ENCODE peak calls at places on chromosomes 4 and X, in eight cellular contexts. O is body of pancreas; D is AG04450; B is hepatocyte; A is colonic mucosa; M is brain microvascular endothelial cell; C is mammary epithelial cell; S is CD8-positive, alpha-beta T cell. I is an unnamed sample.

GRCh38 chr4:2251073-2251794 is 9.3 kb upstream of the HAUS3 start:
- DNase-seq in O (no peak), D (no peak), B (no peak), A (peak), M (no peak), C (no peak), S (peak), I (peak)

GRCh38 chr4:52199574-52200338 is 148.7 kb downstream of the SPATA18 start:
- DNase-seq in O (no peak), D (no peak), B (no peak), A (no peak), M (peak), C (peak), S (no peak), I (no peak)

GRCh38 chr4:13541176-13541604 is 3.1 kb downstream of the NKX3-2 start:
- DNase-seq in O (no peak), D (no peak), B (no peak), A (no peak), M (no peak), C (no peak), S (no peak), I (no peak)

GRCh38 chrX:1398431-1399340 is 6.8 kb upstream of the SLC25A6 start:
- DNase-seq in O (no peak), D (no peak), B (no peak), A (no peak), M (no peak), C (no peak), S (no peak), I (peak)

GRCh38 chr4:138241281-138242075 is 671 bp downstream of the SLC7A11 start:
- DNase-seq in O (peak), D (no peak), B (peak), A (peak), M (peak), C (no peak), S (no peak), I (no peak)

GRCh38 chr4:1994935-1995334 is 13.8 kb downstream of the NELFA start:
- DNase-seq in O (no peak), D (no peak), B (no peak), A (no peak), M (no peak), C (no peak), S (no peak), I (no peak)

GRCh38 chr4:110120506-110120905 is 77.9 kb downstream of the ELOVL6 start:
- DNase-seq in O (no peak), D (no peak), B (no peak), A (no peak), M (no peak), C (no peak), S (no peak), I (no peak)

GRCh38 chrX:68939868-68940267 is 111.0 kb downstream of the EFNB1 start:
- DNase-seq in O (no peak), D (no peak), B (no peak), A (peak), M (no peak), C (no peak), S (no peak), I (no peak)

GRCh38 chr4:85905761-85906160 is 430.8 kb downstream of the ARHGAP24 start:
- DNase-seq in O (peak), D (no peak), B (no peak), A (no peak), M (no peak), C (no peak), S (no peak), I (no peak)

GRCh38 chr4:26199566-26199965 is 121.2 kb upstream of the RBPJ start:
- DNase-seq in O (no peak), D (no peak), B (no peak), A (no peak), M (no peak), C (no peak), S (no peak), I (no peak)

GRCh38 chr4:4585012-4585670 is 43.3 kb upstream of the STX18 start:
- DNase-seq in O (no peak), D (peak), B (no peak), A (no peak), M (peak), C (peak), S (no peak), I (no peak)

GRCh38 chr4:1207603-1208265 is 35.4 kb upstream of the SPON2 start:
- DNase-seq in O (peak), D (peak), B (no peak), A (peak), M (no peak), C (no peak), S (no peak), I (peak)

GRCh38 chr4:150235795-150236385 is 157.6 kb downstream of the DCLK2 start:
- DNase-seq in O (no peak), D (no peak), B (no peak), A (no peak), M (no peak), C (no peak), S (no peak), I (no peak)

GRCh38 chrX:41921492-41922124 is 1.7 kb downstream of the CASK start:
- DNase-seq in O (no peak), D (no peak), B (no peak), A (no peak), M (no peak), C (peak), S (no peak), I (no peak)

GRCh38 chrX:102863735-102864134 is 73.3 kb upstream of the RAB40AL start:
- DNase-seq in O (peak), D (peak), B (peak), A (peak), M (peak), C (peak), S (peak), I (peak)

GRCh38 chr4:144399927-144400326 is 246.0 kb upstream of the HHIP start:
- DNase-seq in O (no peak), D (peak), B (peak), A (no peak), M (peak), C (peak), S (no peak), I (no peak)

GRCh38 chrX:69361286-69361926 is 142.7 kb upstream of the NALF2 start:
- DNase-seq in O (no peak), D (no peak), B (peak), A (no peak), M (no peak), C (peak), S (peak), I (no peak)

GRCh38 chr4:153766758-153767157 is 6.9 kb upstream of the RNF175 start:
- DNase-seq in O (no peak), D (no peak), B (no peak), A (no peak), M (no peak), C (no peak), S (no peak), I (no peak)

GRCh38 chr4:153764611-153765368 is 5.0 kb upstream of the RNF175 start:
- DNase-seq in O (no peak), D (no peak), B (no peak), A (no peak), M (no peak), C (no peak), S (no peak), I (no peak)

GRCh38 chr4:153763404-153763803 is 3.6 kb upstream of the RNF175 start:
- DNase-seq in O (no peak), D (no peak), B (no peak), A (no peak), M (no peak), C (no peak), S (no peak), I (no peak)

GRCh38 chr4:153771058-153771457 is 11.2 kb upstream of the RNF175 start:
- DNase-seq in O (no peak), D (no peak), B (no peak), A (no peak), M (no peak), C (no peak), S (no peak), I (no peak)

DNA sequence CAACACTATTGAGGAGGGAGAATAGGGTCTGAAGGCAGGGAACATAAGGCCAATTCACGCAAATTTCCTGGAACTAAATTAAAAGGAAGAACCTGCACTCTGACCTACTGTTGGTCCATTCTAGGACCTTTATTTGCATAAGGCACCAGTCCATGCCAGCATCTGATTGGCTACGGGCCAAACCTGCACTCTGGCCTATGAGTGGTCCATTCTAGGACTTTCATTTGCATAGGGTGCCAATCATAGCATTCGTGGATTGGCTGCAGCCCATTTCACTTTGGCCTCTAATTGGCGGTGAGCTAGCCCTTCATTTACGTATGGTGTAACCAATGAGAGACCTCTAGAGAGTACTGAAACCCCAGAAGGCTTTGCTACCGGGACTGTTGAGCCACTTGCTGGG is 6.0 kb upstream of the RNF175 start:
- DNase-seq in O (no peak), D (no peak), B (no peak), A (no peak), M (no peak), C (no peak), S (no peak), I (no peak)
- TF ChIP-seq CTCF in O (no peak), D (no peak), B (no peak), A (no peak), M (no peak), C (no peak), S (no peak), I (no peak)

DNA sequence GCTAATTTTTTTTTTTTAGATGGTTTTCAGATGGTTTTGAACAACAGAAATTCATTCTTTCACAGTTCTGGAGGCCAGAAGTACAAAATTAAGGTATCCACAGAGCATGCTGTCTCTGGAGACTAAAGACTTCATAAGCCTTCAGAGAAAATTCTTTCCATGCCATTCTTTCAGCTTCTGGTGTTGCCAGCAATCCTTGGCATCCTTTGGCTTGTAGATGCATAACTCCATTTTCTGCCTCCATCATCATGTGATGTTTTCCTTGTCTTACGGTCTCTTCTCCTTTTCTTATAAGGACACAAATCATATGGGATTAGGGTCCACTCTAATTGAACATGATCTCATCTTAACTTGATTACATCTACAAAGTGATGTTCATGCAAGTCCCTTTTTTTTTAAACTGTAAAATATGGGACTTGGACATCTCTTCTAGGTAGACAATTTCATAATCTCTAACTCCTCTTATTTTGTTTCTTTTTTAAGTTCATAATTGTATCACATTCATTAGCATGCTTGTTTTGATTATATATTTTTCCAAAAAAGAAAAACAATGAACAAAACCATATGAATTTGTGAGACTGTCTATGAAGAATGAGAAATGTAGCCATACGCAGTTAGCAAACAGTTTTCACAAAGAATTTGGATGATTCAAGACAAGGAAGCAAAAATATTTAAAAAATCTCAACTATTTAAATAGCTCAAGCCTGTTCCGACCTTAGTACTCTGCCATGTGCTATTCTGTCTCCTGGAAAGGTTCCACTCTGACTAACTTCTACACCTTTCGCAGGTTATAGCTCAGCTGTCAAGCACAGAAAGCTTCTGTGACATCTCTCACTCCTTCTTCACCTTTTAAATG is 53.1 kb upstream of the GIMD1 start:
- DNase-seq in O (no peak), D (no peak), B (peak), A (no peak), M (no peak), C (peak), S (no peak), I (no peak)
- H3K27ac ChIP-seq in O (no peak), D (no peak), B (no peak), A (no peak), M (no peak), C (no peak), S (no peak), I (no peak)

DNA sequence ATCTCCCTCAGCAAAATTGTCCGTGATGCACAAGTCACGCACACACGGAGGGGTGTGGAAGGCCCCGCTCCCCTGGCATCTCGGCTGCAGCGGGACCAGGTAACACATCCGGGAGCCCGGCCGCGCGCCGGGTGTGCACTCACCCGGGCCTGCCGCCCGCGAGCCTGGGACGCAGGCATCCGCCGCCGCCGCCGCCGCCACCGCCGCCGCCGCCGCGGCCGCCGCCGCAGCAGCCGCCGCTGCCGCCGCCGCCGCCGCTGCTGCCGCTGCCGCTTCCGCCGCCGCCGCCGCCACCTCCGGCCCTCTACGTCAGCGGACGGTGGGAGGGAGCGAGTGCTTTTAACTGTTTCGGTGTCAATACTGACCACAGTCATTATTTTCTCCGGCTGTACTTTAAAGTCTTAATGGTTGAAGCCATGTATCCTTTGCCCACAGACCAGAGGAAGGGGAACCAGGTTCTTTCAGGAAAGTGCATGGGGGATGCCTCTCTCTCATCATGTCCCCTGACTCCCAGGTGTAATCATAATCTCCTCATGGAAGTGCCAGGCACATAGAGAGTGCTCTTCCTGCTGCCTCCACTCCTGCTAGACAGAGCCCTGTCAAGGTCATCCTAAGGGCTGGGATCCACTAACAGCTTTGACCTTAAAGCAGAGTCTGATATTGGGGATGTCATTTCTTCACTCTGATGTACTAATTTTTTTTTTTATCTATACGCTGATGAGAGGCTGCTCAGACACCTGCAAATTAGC is 38.0 kb downstream of the MAGEE2 start:
- DNase-seq in O (peak), D (no peak), B (peak), A (peak), M (peak), C (no peak), S (peak), I (peak)
- H3K4me3 ChIP-seq in O (no peak), D (peak), B (peak), A (peak), M (peak), C (peak), S (peak), I (peak)

DNA sequence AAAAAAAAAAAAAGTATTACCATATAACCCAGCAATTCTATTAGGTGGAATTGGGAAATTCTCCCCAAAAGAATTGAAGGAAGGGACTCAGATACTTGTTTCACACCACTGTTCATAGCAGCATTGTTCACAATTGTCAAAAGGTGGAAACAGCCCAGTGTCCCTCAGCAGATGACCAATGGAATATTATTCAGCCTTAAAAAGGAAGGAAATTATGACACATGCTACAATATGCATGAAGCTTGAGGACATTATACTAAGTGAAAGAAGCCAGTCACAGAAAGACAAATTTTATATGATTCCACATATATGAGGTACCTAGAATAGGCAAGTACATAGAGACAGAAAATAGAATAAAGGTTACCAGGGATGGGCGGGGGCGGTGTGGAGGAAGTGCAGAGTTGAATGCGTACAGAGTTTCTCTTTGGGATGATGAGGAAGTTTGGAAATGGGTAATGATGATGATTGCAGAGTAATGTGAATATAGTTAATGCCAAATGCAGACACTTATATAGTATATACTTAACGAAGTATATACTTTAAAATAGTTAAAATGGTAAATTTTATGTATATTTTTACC is 29.6 kb downstream of the DOCK11 start:
- DNase-seq in O (no peak), D (no peak), B (no peak), A (no peak), M (no peak), C (no peak), S (no peak), I (no peak)
- TF ChIP-seq CTCF in O (no peak), D (no peak), B (no peak), A (no peak), M (no peak), C (no peak), S (no peak), I (no peak)

GRCh38 chrX:108735087-108735679 is 1.2 kb downstream of the IRS4 start:
- DNase-seq in O (peak), D (no peak), B (peak), A (no peak), M (no peak), C (no peak), S (no peak), I (no peak)
- H3K27ac ChIP-seq in O (no peak), D (no peak), B (no peak), A (no peak), M (no peak), C (no peak), S (no peak), I (no peak)

GRCh38 chrX:54494166-54494969 is 1.7 kb downstream of the FGD1 start:
- DNase-seq in O (no peak), D (no peak), B (no peak), A (no peak), M (no peak), C (peak), S (no peak), I (no peak)

GRCh38 chrX:54494970-54495813 is 842 bp downstream of the FGD1 start:
- DNase-seq in O (peak), D (no peak), B (peak), A (no peak), M (no peak), C (peak), S (no peak), I (no peak)

GRCh38 chrX:54496936-54497335 is 902 bp upstream of the FGD1 start:
- DNase-seq in O (no peak), D (no peak), B (no peak), A (no peak), M (no peak), C (no peak), S (no peak), I (no peak)

GRCh38 chrX:54495814-54496516 is at the start of gene FGD1:
- DNase-seq in O (peak), D (no peak), B (peak), A (peak), M (peak), C (peak), S (no peak), I (peak)

GRCh38 chrX:54496517-54496852 is 451 bp upstream of the FGD1 start:
- DNase-seq in O (no peak), D (no peak), B (no peak), A (no peak), M (no peak), C (no peak), S (no peak), I (no peak)
- H3K4me3 ChIP-seq in O (no peak), D (peak), B (peak), A (no peak), M (peak), C (no peak), S (no peak), I (peak)

DNA sequence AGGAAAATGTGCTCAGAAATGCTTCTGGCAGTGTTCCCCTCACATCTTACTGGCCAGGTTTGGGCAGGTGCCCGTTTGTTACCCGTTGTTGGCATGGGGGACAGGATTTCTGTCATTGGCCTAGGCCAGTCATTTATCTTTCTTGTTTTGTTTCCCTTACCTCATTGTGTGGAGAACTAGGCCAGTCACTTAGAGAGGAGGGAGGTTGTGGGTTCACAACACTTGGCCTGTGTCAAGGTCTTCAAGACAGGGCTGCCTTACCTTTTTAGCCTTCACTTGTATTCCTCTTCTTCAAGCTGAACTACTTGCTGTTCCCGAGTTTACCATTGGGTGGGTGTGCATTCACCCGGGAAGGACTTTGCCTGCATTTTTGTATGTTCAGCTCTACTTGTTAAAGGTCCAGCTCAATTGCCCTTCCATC is 17.7 kb downstream of the SNX25 start:
- DNase-seq in O (peak), D (no peak), B (peak), A (no peak), M (no peak), C (no peak), S (no peak), I (no peak)
- TF ChIP-seq CTCF in O (no peak), D (peak), B (peak), A (no peak), M (peak), C (no peak), S (no peak), I (no peak)

I was measured in dorsolateral prefrontal cortex.